ENCODE peak calls at places on chromosomes 13 and 19, in five cellular contexts. One of them, this sample, is unnamed. For H3K4me1 and H3K36me3, the result is how much of the 10 kb centered on the place peaks cover.

GRCh38 chr19:9205506-9206113 is 13.8 kb downstream of the OR7D4 start:
- DNase-seq in neuronal stem cell: peak
- DNase-seq in HCT116: peak
- DNase-seq in naive thymus-derived CD4-positive, alpha-beta T cell: peak
- DNase-seq in neural progenitor cell: peak
- DNase-seq in this sample: peak

GRCh38 chr13:79593611-79594275 is 112.8 kb downstream of the NDFIP2 start:
- DNase-seq in neuronal stem cell: no peak
- DNase-seq in HCT116: no peak
- DNase-seq in naive thymus-derived CD4-positive, alpha-beta T cell: no peak
- DNase-seq in neural progenitor cell: no peak
- DNase-seq in this sample: no peak

GRCh38 chr13:20994441-20994821 is 67.0 kb downstream of the LATS2 start:
- DNase-seq in neuronal stem cell: no peak
- DNase-seq in HCT116: no peak
- DNase-seq in naive thymus-derived CD4-positive, alpha-beta T cell: no peak
- DNase-seq in neural progenitor cell: no peak
- DNase-seq in this sample: no peak

GRCh38 chr13:54187461-54187860 is 1158.8 kb downstream of the OLFM4 start:
- DNase-seq in neuronal stem cell: no peak
- DNase-seq in HCT116: no peak
- DNase-seq in naive thymus-derived CD4-positive, alpha-beta T cell: no peak
- DNase-seq in neural progenitor cell: no peak
- DNase-seq in this sample: no peak

GRCh38 chr13:19055611-19056010 is 126.0 kb downstream of the TUBA3C start:
- DNase-seq in neuronal stem cell: no peak
- DNase-seq in HCT116: no peak
- DNase-seq in naive thymus-derived CD4-positive, alpha-beta T cell: no peak
- DNase-seq in neural progenitor cell: no peak
- DNase-seq in this sample: no peak

GRCh38 chr19:4519521-4520277 is 1.4 kb upstream of the PLIN4 start:
- DNase-seq in neuronal stem cell: no peak
- DNase-seq in HCT116: no peak
- DNase-seq in naive thymus-derived CD4-positive, alpha-beta T cell: no peak
- DNase-seq in neural progenitor cell: no peak
- DNase-seq in this sample: no peak

GRCh38 chr19:10471909-10472308 is 31.2 kb downstream of the KEAP1 start:
- DNase-seq in neuronal stem cell: no peak
- DNase-seq in HCT116: no peak
- DNase-seq in naive thymus-derived CD4-positive, alpha-beta T cell: no peak
- DNase-seq in neural progenitor cell: no peak
- DNase-seq in this sample: peak

GRCh38 chr19:2555422-2556220 is 79.7 kb downstream of the GADD45B start:
- DNase-seq in neuronal stem cell: no peak
- DNase-seq in HCT116: no peak
- DNase-seq in naive thymus-derived CD4-positive, alpha-beta T cell: no peak
- DNase-seq in neural progenitor cell: no peak
- DNase-seq in this sample: no peak

GRCh38 chr19:1833540-1833939 is 14.7 kb downstream of the REXO1 start:
- DNase-seq in neuronal stem cell: no peak
- DNase-seq in HCT116: no peak
- DNase-seq in naive thymus-derived CD4-positive, alpha-beta T cell: no peak
- DNase-seq in neural progenitor cell: no peak
- DNase-seq in this sample: no peak

GRCh38 chr19:10699650-10700335 is 1.4 kb upstream of the QTRT1 start:
- DNase-seq in neuronal stem cell: no peak
- DNase-seq in HCT116: peak
- DNase-seq in naive thymus-derived CD4-positive, alpha-beta T cell: peak
- DNase-seq in neural progenitor cell: peak
- DNase-seq in this sample: peak

GRCh38 chr13:111893607-111894443 is 173.1 kb upstream of the SOX1 start:
- DNase-seq in neuronal stem cell: peak
- DNase-seq in HCT116: no peak
- DNase-seq in naive thymus-derived CD4-positive, alpha-beta T cell: no peak
- DNase-seq in neural progenitor cell: peak
- DNase-seq in this sample: no peak

GRCh38 chr19:426725-427445 is 17.9 kb upstream of the C2CD4C start:
- DNase-seq in neuronal stem cell: no peak
- DNase-seq in HCT116: no peak
- DNase-seq in naive thymus-derived CD4-positive, alpha-beta T cell: no peak
- DNase-seq in neural progenitor cell: no peak
- DNase-seq in this sample: no peak

GRCh38 chr19:7004313-7004931 is 16.8 kb downstream of the MBD3L2B start:
- DNase-seq in neuronal stem cell: no peak
- DNase-seq in HCT116: peak
- DNase-seq in naive thymus-derived CD4-positive, alpha-beta T cell: no peak
- DNase-seq in neural progenitor cell: peak
- DNase-seq in this sample: peak

GRCh38 chr19:4923379-4923747 is 14.1 kb downstream of the UHRF1 start:
- DNase-seq in neuronal stem cell: no peak
- DNase-seq in HCT116: no peak
- DNase-seq in naive thymus-derived CD4-positive, alpha-beta T cell: no peak
- DNase-seq in neural progenitor cell: no peak
- DNase-seq in this sample: no peak

GRCh38 chr13:39457274-39457673 is 145.7 kb downstream of the LHFPL6 start:
- DNase-seq in neuronal stem cell: no peak
- DNase-seq in HCT116: no peak
- DNase-seq in naive thymus-derived CD4-positive, alpha-beta T cell: no peak
- DNase-seq in neural progenitor cell: no peak
- DNase-seq in this sample: no peak

GRCh38 chr13:23980160-23980551 is 82.9 kb upstream of the C1QTNF9B start:
- DNase-seq in neuronal stem cell: peak
- DNase-seq in HCT116: no peak
- DNase-seq in naive thymus-derived CD4-positive, alpha-beta T cell: peak
- DNase-seq in neural progenitor cell: peak
- DNase-seq in this sample: peak

GRCh38 chr13:47901451-47901850 is 99.6 kb downstream of the SUCLA2 start:
- DNase-seq in neuronal stem cell: no peak
- DNase-seq in HCT116: no peak
- DNase-seq in naive thymus-derived CD4-positive, alpha-beta T cell: no peak
- DNase-seq in neural progenitor cell: peak
- DNase-seq in this sample: no peak

GRCh38 chr19:33295621-33296472 is 6.5 kb downstream of the CEBPA start:
- DNase-seq in neuronal stem cell: no peak
- DNase-seq in HCT116: no peak
- DNase-seq in naive thymus-derived CD4-positive, alpha-beta T cell: no peak
- DNase-seq in neural progenitor cell: no peak
- DNase-seq in this sample: no peak

GRCh38 chr13:36601186-36601585 is 72.6 kb upstream of the SERTM1 start:
- DNase-seq in neuronal stem cell: no peak
- DNase-seq in HCT116: no peak
- DNase-seq in naive thymus-derived CD4-positive, alpha-beta T cell: no peak
- DNase-seq in neural progenitor cell: no peak
- DNase-seq in this sample: no peak

GRCh38 chr13:76976929-76977328 is 15.0 kb upstream of the CLN5 start:
- DNase-seq in neuronal stem cell: no peak
- DNase-seq in HCT116: no peak
- DNase-seq in naive thymus-derived CD4-positive, alpha-beta T cell: no peak
- DNase-seq in neural progenitor cell: no peak
- DNase-seq in this sample: no peak

GRCh38 chr19:2282062-2282861 is at the start of gene PEAK3:
- DNase-seq in neuronal stem cell: no peak
- DNase-seq in HCT116: no peak
- DNase-seq in naive thymus-derived CD4-positive, alpha-beta T cell: no peak
- DNase-seq in neural progenitor cell: peak
- DNase-seq in this sample: no peak

GRCh38 chr19:33904681-33905080 is 108.0 kb downstream of the KCTD15 start:
- DNase-seq in neuronal stem cell: peak
- DNase-seq in HCT116: no peak
- DNase-seq in naive thymus-derived CD4-positive, alpha-beta T cell: no peak
- DNase-seq in neural progenitor cell: peak
- DNase-seq in this sample: no peak

GRCh38 chr19:6373096-6373812 is 660 bp downstream of the ALKBH7 start:
- DNase-seq in neuronal stem cell: peak
- DNase-seq in HCT116: peak
- DNase-seq in naive thymus-derived CD4-positive, alpha-beta T cell: no peak
- DNase-seq in neural progenitor cell: peak
- DNase-seq in this sample: peak

GRCh38 chr13:35978607-35979316 is 152.4 kb downstream of the DCLK1 start:
- DNase-seq in neuronal stem cell: peak
- DNase-seq in HCT116: peak
- DNase-seq in naive thymus-derived CD4-positive, alpha-beta T cell: peak
- DNase-seq in neural progenitor cell: peak
- DNase-seq in this sample: no peak

GRCh38 chr19:16380314-16380695 is 55.7 kb downstream of the KLF2 start:
- DNase-seq in neuronal stem cell: no peak
- DNase-seq in HCT116: no peak
- DNase-seq in naive thymus-derived CD4-positive, alpha-beta T cell: no peak
- DNase-seq in neural progenitor cell: no peak
- DNase-seq in this sample: no peak
- H3K4me1 ChIP-seq in neuronal stem cell: under half
- H3K4me1 ChIP-seq in HCT116: under half
- H3K4me1 ChIP-seq in naive thymus-derived CD4-positive, alpha-beta T cell: half or more
- H3K4me1 ChIP-seq in neural progenitor cell: under half
- H3K4me1 ChIP-seq in this sample: half or more

GRCh38 chr19:30150626-30151025 is 208.6 kb downstream of the URI1 start:
- DNase-seq in neuronal stem cell: no peak
- DNase-seq in HCT116: no peak
- DNase-seq in naive thymus-derived CD4-positive, alpha-beta T cell: no peak
- DNase-seq in neural progenitor cell: no peak
- DNase-seq in this sample: no peak

GRCh38 chr19:30151081-30151480 is 209.0 kb downstream of the URI1 start:
- DNase-seq in neuronal stem cell: no peak
- DNase-seq in HCT116: no peak
- DNase-seq in naive thymus-derived CD4-positive, alpha-beta T cell: no peak
- DNase-seq in neural progenitor cell: no peak
- DNase-seq in this sample: no peak

GRCh38 chr19:30149300-30149699 is 207.3 kb downstream of the URI1 start:
- DNase-seq in neuronal stem cell: no peak
- DNase-seq in HCT116: no peak
- DNase-seq in naive thymus-derived CD4-positive, alpha-beta T cell: no peak
- DNase-seq in neural progenitor cell: no peak
- DNase-seq in this sample: no peak

GRCh38 chr19:30148039-30148438 is 206.0 kb downstream of the URI1 start:
- DNase-seq in neuronal stem cell: no peak
- DNase-seq in HCT116: no peak
- DNase-seq in naive thymus-derived CD4-positive, alpha-beta T cell: no peak
- DNase-seq in neural progenitor cell: no peak
- DNase-seq in this sample: no peak

GRCh38 chr19:30148803-30149202 is 206.8 kb downstream of the URI1 start:
- DNase-seq in neuronal stem cell: no peak
- DNase-seq in HCT116: no peak
- DNase-seq in naive thymus-derived CD4-positive, alpha-beta T cell: no peak
- DNase-seq in neural progenitor cell: no peak
- DNase-seq in this sample: no peak
- H3K36me3 ChIP-seq in neuronal stem cell: under half
- H3K36me3 ChIP-seq in HCT116: under half
- H3K36me3 ChIP-seq in naive thymus-derived CD4-positive, alpha-beta T cell: under half
- H3K36me3 ChIP-seq in neural progenitor cell: under half
- H3K36me3 ChIP-seq in this sample: under half

GRCh38 chr19:58560007-58560887 is 1.8 kb upstream of the UBE2M start:
- DNase-seq in neuronal stem cell: no peak
- DNase-seq in HCT116: no peak
- DNase-seq in naive thymus-derived CD4-positive, alpha-beta T cell: no peak
- DNase-seq in neural progenitor cell: no peak
- DNase-seq in this sample: no peak
- H3K4me1 ChIP-seq in neuronal stem cell: under half
- H3K4me1 ChIP-seq in HCT116: under half
- H3K4me1 ChIP-seq in naive thymus-derived CD4-positive, alpha-beta T cell: half or more
- H3K4me1 ChIP-seq in neural progenitor cell: under half
- H3K4me1 ChIP-seq in this sample: half or more

DNA sequence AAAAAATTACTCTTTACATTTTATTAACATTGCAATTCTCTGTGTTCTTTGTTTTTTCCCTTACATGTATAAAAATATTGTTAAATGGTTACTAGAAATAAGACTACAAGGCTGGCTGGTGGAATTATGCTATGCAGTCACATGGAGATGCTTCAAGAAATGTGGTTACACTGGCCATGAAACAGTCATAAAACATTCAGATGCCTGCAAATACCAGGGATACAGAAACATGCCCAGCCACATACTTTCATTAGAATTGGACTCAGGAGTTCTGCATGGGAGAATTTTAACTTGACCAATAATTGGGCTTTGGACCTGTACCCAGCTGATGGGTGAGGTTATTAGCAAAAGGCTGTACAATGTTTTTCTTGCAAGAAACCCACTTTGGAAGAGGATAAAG is 1407.7 kb upstream of the SLC10A2 start:
- DNase-seq in neuronal stem cell: no peak
- DNase-seq in HCT116: no peak
- DNase-seq in naive thymus-derived CD4-positive, alpha-beta T cell: no peak
- DNase-seq in neural progenitor cell: no peak
- DNase-seq in this sample: no peak
- H3K36me3 ChIP-seq in neuronal stem cell: under half
- H3K36me3 ChIP-seq in HCT116: under half
- H3K36me3 ChIP-seq in naive thymus-derived CD4-positive, alpha-beta T cell: under half
- H3K36me3 ChIP-seq in neural progenitor cell: under half
- H3K36me3 ChIP-seq in this sample: under half

GRCh38 chr13:110301606-110302131 is 5.3 kb downstream of the COL4A1 start:
- DNase-seq in neuronal stem cell: no peak
- DNase-seq in HCT116: no peak
- DNase-seq in naive thymus-derived CD4-positive, alpha-beta T cell: no peak
- DNase-seq in neural progenitor cell: peak
- DNase-seq in this sample: no peak

GRCh38 chr13:110302986-110303385 is 4.0 kb downstream of the COL4A1 start:
- DNase-seq in neuronal stem cell: no peak
- DNase-seq in HCT116: no peak
- DNase-seq in naive thymus-derived CD4-positive, alpha-beta T cell: no peak
- DNase-seq in neural progenitor cell: no peak
- DNase-seq in this sample: no peak

GRCh38 chr13:110300090-110300815 is 6.7 kb downstream of the COL4A1 start:
- DNase-seq in neuronal stem cell: no peak
- DNase-seq in HCT116: no peak
- DNase-seq in naive thymus-derived CD4-positive, alpha-beta T cell: no peak
- DNase-seq in neural progenitor cell: no peak
- DNase-seq in this sample: no peak

GRCh38 chr13:110302154-110302553 is 4.8 kb downstream of the COL4A1 start:
- DNase-seq in neuronal stem cell: no peak
- DNase-seq in HCT116: no peak
- DNase-seq in naive thymus-derived CD4-positive, alpha-beta T cell: no peak
- DNase-seq in neural progenitor cell: no peak
- DNase-seq in this sample: no peak

GRCh38 chr13:110301083-110301482 is 5.9 kb downstream of the COL4A1 start:
- DNase-seq in neuronal stem cell: no peak
- DNase-seq in HCT116: no peak
- DNase-seq in naive thymus-derived CD4-positive, alpha-beta T cell: no peak
- DNase-seq in neural progenitor cell: no peak
- DNase-seq in this sample: no peak
- H3K4me1 ChIP-seq in neuronal stem cell: under half
- H3K4me1 ChIP-seq in HCT116: under half
- H3K4me1 ChIP-seq in naive thymus-derived CD4-positive, alpha-beta T cell: under half
- H3K4me1 ChIP-seq in neural progenitor cell: under half
- H3K4me1 ChIP-seq in this sample: under half

DNA sequence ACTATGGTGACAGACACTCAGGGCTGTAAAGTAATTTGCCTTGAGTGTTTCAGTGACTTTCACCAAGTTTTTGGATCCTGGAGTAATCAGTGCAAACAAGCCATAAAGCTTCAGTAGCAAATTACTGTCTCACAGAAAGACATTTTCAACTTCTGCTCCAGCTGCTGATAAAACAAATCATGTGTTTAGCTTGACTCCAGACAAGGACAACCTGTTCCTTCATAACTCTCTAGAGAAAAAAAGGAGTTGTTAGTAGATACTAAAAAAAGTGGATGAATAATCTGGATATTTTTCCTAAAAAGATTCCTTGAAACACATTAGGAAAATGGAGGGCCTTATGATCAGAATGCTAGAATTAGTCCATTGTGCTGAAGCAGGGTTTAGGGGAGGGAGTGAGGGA is 9.4 kb downstream of the ARGLU1 start:
- DNase-seq in neuronal stem cell: no peak
- DNase-seq in HCT116: no peak
- DNase-seq in naive thymus-derived CD4-positive, alpha-beta T cell: no peak
- DNase-seq in neural progenitor cell: no peak
- DNase-seq in this sample: no peak
- H3K36me3 ChIP-seq in neuronal stem cell: half or more
- H3K36me3 ChIP-seq in HCT116: half or more
- H3K36me3 ChIP-seq in naive thymus-derived CD4-positive, alpha-beta T cell: under half
- H3K36me3 ChIP-seq in neural progenitor cell: half or more
- H3K36me3 ChIP-seq in this sample: half or more

GRCh38 chr19:17109962-17110598 is 34.5 kb downstream of the MYO9B start:
- DNase-seq in neuronal stem cell: no peak
- DNase-seq in HCT116: no peak
- DNase-seq in naive thymus-derived CD4-positive, alpha-beta T cell: no peak
- DNase-seq in neural progenitor cell: no peak
- DNase-seq in this sample: no peak
- H3K4me1 ChIP-seq in neuronal stem cell: under half
- H3K4me1 ChIP-seq in HCT116: under half
- H3K4me1 ChIP-seq in naive thymus-derived CD4-positive, alpha-beta T cell: under half
- H3K4me1 ChIP-seq in neural progenitor cell: under half
- H3K4me1 ChIP-seq in this sample: under half

This sample was measured in CD4-positive, CD25-positive, alpha-beta regulatory T cell.